ENCODE peak calls at places on chromosomes 2 and 18, in five cellular contexts. D is breast epithelium, M is spleen, F is prostate gland, Q is HCT116. B is an unnamed sample.

GRCh38 chr18:53416985-53417384 is 807.5 kb downstream of the MBD2 start:
- DNase-seq in M (no peak), D (no peak), F (no peak), Q (no peak), B (no peak)

GRCh38 chr2:204260906-204261305 is 284.4 kb upstream of the PARD3B start:
- DNase-seq in F (no peak), D (no peak), M (no peak), Q (no peak), B (no peak)

GRCh38 chr2:239322414-239323086 is 78.3 kb downstream of the HDAC4 start:
- DNase-seq in F (no peak), D (peak; percentile 50), Q (no peak), M (peak; percentile 75), B (no peak)

GRCh38 chr2:23456881-23457760 is 72.1 kb downstream of the KLHL29 start:
- DNase-seq in Q (no peak), D (no peak), F (no peak), M (no peak), B (no peak)

GRCh38 chr2:21131861-21132260 is 8.1 kb downstream of the TDRD15 start:
- DNase-seq in D (no peak), F (no peak), Q (no peak), M (no peak), B (no peak)

GRCh38 chr2:27236136-27236535 is 19.0 kb downstream of the CAD start:
- DNase-seq in M (peak; percentile 32), F (no peak), D (no peak), Q (no peak), B (no peak)

GRCh38 chr2:17815466-17816184 is 635 bp upstream of the MSGN1 start:
- DNase-seq in F (peak; percentile 22), M (no peak), Q (no peak), D (no peak), B (no peak)

GRCh38 chr18:6629635-6630140 is 99.8 kb upstream of the ARHGAP28 start:
- DNase-seq in F (no peak), Q (no peak), M (no peak), D (no peak), B (no peak)

GRCh38 chr2:57886196-57886786 is 160.3 kb upstream of the VRK2 start:
- DNase-seq in Q (no peak), D (no peak), M (no peak), F (no peak), B (no peak)

GRCh38 chr2:169670215-169670651 is 24.0 kb downstream of the CFAP210 start:
- DNase-seq in D (no peak), M (no peak), Q (no peak), F (no peak), B (no peak)

GRCh38 chr2:222959358-222959757 is 92.6 kb upstream of the KCNE4 start:
- DNase-seq in Q (peak; percentile 55), F (no peak), D (no peak), M (no peak), B (no peak)

GRCh38 chr2:234606906-234607305 is 110.0 kb upstream of the ARL4C start:
- DNase-seq in F (no peak), D (no peak), M (no peak), Q (no peak), B (no peak)

GRCh38 chr2:144519934-144520717 is at the start of gene ZEB2:
- DNase-seq in Q (peak; percentile 19), F (no peak), M (peak; percentile 83), D (no peak), B (no peak)

GRCh38 chr2:46311651-46312223 is 14.5 kb downstream of the EPAS1 start:
- DNase-seq in F (no peak), D (no peak), Q (no peak), M (no peak), B (no peak)

GRCh38 chr18:34661464-34662087 is 48.5 kb upstream of the DTNA start:
- DNase-seq in M (no peak), D (no peak), F (no peak), Q (peak; percentile 33), B (peak; percentile 16)

GRCh38 chr2:86297382-86298147 is 39.9 kb downstream of the REEP1 start:
- DNase-seq in D (no peak), F (no peak), M (no peak), Q (no peak), B (no peak)

GRCh38 chr18:72672364-72673151 is 128.4 kb upstream of the CBLN2 start:
- DNase-seq in M (no peak), D (no peak), Q (no peak), F (no peak), B (peak; percentile 14)

GRCh38 chr2:236887519-236887918 is 198.2 kb upstream of the COPS8 start:
- DNase-seq in M (no peak), F (peak; percentile 17), Q (no peak), D (no peak), B (no peak)

GRCh38 chr2:190950566-190950991 is 63.4 kb downstream of the STAT1 start:
- DNase-seq in D (no peak), F (no peak), M (no peak), Q (no peak), B (no peak)

GRCh38 chr18:23939366-23939765 is 75.2 kb upstream of the TTC39C start:
- DNase-seq in F (no peak), D (no peak), Q (no peak), M (no peak), B (no peak)

GRCh38 chr18:10440874-10441273 is 13.6 kb upstream of the APCDD1 start:
- DNase-seq in F (no peak), D (no peak), M (no peak), Q (no peak), B (no peak)

GRCh38 chr2:204012081-204012653 is 75.6 kb downstream of the ICOS start:
- DNase-seq in Q (no peak), F (peak; percentile 87), M (no peak), D (peak; percentile 76), B (no peak)

GRCh38 chr18:75574197-75574596 is 146.7 kb upstream of the SMIM21 start:
- DNase-seq in Q (no peak), M (no peak), F (no peak), D (no peak), B (no peak)

GRCh38 chr2:132662742-132663141 is 7.3 kb downstream of the LYPD1 start:
- DNase-seq in Q (no peak), M (no peak), F (no peak), D (no peak), B (no peak)

GRCh38 chr2:88874063-88874657 is 182.7 kb downstream of the RPIA start:
- DNase-seq in D (no peak), F (peak; percentile 28), M (no peak), Q (peak; percentile 48), B (no peak)

GRCh38 chr2:113257511-113258264 is 21.0 kb downstream of the PAX8 start:
- DNase-seq in Q (no peak), D (no peak), M (no peak), F (no peak), B (no peak)

GRCh38 chr2:72570401-72570800 is 255.4 kb downstream of the EXOC6B start:
- DNase-seq in F (no peak), Q (no peak), M (no peak), D (no peak), B (no peak)

GRCh38 chr18:74353169-74353775 is 37.6 kb downstream of the C18orf63 start:
- DNase-seq in D (no peak), Q (peak; percentile 29), M (no peak), F (peak; percentile 60), B (no peak)

GRCh38 chr2:150449856-150450255 is 37.6 kb downstream of the RND3 start:
- DNase-seq in Q (no peak), F (no peak), D (no peak), M (no peak), B (no peak)

GRCh38 chr2:152383702-152384101 is 48.7 kb downstream of the FMNL2 start:
- DNase-seq in M (no peak), Q (no peak), D (no peak), F (no peak), B (no peak)

GRCh38 chr2:212941361-212941760 is 210.1 kb downstream of the IKZF2 start:
- DNase-seq in D (no peak), Q (no peak), F (no peak), M (no peak), B (no peak)

GRCh38 chr2:153388246-153388645 is 90.3 kb downstream of the RPRM start:
- DNase-seq in M (no peak), D (no peak), F (no peak), Q (no peak), B (no peak)

GRCh38 chr2:134682726-134683125 is 36.1 kb downstream of the TMEM163 start:
- DNase-seq in Q (no peak), D (no peak), M (no peak), F (no peak), B (no peak)

GRCh38 chr2:70141754-70142589 is 48.8 kb downstream of the C2orf42 start:
- DNase-seq in F (no peak), Q (peak; percentile 32), M (no peak), D (peak; percentile 78), B (no peak)
- TF ChIP-seq POLR2A in F (peak; percentile 96), Q (no peak), M (peak; percentile 92), D (peak; percentile 79), B (no peak)

DNA sequence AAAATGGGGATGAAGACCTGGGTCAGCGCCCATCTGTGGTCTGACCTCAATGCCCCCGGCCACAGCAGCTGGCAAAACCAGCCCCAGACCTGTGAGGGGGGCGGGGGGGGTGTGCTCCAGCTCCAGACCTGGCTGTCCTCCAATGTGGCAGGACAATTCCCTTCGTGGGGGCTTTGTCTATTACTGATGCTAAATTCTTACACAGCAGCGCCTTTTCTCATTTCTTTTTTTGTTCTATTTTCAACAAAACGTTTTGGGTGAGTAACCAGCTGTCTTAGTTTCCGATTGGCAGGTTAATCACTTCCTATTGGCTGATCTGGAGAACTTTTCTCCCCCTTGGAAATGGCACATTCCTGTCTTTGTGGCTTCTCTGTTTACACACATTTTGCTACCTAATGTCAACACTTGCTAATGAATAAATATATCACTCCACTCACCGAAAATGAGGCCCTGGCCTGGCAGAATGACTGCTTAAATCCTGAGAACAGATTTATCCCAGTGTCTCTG is 4.4 kb downstream of the SMAD7 start:
- DNase-seq in Q (no peak), D (no peak), M (no peak), F (no peak), B (no peak)
- TF ChIP-seq POLR2AphosphoS5 in Q (no peak), D (peak; percentile 25), M (no peak), F (peak; percentile 40), B (no peak)

GRCh38 chr2:11789243-11789642 is 42.8 kb downstream of the LPIN1 start:
- DNase-seq in D (no peak), M (no peak), Q (no peak), F (no peak), B (no peak)
- TF ChIP-seq POLR2A in D (no peak), M (no peak), Q (no peak), F (no peak), B (no peak)

DNA sequence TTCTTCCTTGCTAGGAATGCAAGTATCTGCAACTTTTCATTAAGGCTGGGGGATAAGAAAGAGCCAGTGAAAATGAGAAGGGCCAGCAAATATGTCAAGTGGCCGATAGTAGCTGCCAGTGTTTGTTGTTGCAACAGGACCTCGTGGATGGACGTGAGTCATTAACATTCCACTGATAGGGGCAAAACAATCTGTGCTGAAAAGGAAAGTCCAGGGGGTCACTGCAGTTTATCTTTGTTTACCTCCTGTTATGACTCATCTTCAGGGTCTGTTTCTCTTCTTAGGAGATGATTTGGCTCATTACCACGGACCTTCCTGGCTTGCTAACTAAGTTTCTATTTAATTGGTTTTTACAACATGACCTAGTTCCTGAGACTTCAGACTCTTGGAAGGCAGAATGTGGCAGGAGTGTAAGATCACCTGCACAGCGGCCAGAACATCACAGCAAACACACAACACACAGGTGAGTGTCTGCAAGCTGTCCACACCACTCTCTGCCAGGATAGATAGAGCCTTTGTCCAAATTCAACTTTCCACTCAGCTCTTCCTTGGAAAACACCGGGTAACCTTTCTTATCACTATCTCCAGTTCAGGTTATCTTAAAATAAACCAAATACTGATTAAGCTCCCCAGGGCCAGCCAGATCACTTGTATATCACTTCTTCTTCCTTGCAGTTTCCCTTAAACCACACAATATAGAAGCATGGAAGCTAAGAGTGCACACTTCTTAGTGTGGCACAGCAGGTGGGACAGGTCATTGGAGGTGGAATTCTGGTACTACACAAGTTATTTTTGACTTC is 157.5 kb upstream of the LMAN1 start:
- DNase-seq in F (no peak), D (no peak), M (no peak), Q (no peak), B (no peak)
- TF ChIP-seq POLR2AphosphoS5 in F (peak; percentile 39), D (peak; percentile 91), M (no peak), Q (no peak), B (no peak)